ENCODE peak calls at places on chromosome 3, in five cellular contexts. One of them, this sample, is unnamed.

GRCh38 chr3:194423317-194423716 is 24.3 kb upstream of the GP5 start:
- DNase-seq in K562: no peak
- DNase-seq in HepG2: no peak
- DNase-seq in HCT116: no peak
- DNase-seq in H1: no peak
- DNase-seq in this sample: no peak

GRCh38 chr3:145015243-145015642 is 1043.6 kb downstream of the DIPK2A start:
- DNase-seq in K562: no peak
- DNase-seq in HepG2: no peak
- DNase-seq in HCT116: no peak
- DNase-seq in H1: no peak
- DNase-seq in this sample: no peak

GRCh38 chr3:56320907-56321306 is 147.4 kb downstream of the ERC2 start:
- DNase-seq in K562: no peak
- DNase-seq in HepG2: no peak
- DNase-seq in HCT116: no peak
- DNase-seq in H1: no peak
- DNase-seq in this sample: no peak

GRCh38 chr3:123884258-123884831 is at the start of gene MYLK:
- DNase-seq in K562: peak
- DNase-seq in HepG2: peak
- DNase-seq in HCT116: peak
- DNase-seq in H1: peak
- DNase-seq in this sample: no peak

GRCh38 chr3:5017953-5018531 is 38.8 kb downstream of the BHLHE40 start:
- DNase-seq in K562: peak
- DNase-seq in HepG2: no peak
- DNase-seq in HCT116: no peak
- DNase-seq in H1: no peak
- DNase-seq in this sample: no peak

GRCh38 chr3:31254483-31254882 is 278.2 kb upstream of the STT3B start:
- DNase-seq in K562: no peak
- DNase-seq in HepG2: no peak
- DNase-seq in HCT116: no peak
- DNase-seq in H1: no peak
- DNase-seq in this sample: no peak

GRCh38 chr3:135456182-135456790 is 509.2 kb upstream of the PPP2R3A start:
- DNase-seq in K562: no peak
- DNase-seq in HepG2: no peak
- DNase-seq in HCT116: no peak
- DNase-seq in H1: peak
- DNase-seq in this sample: no peak

GRCh38 chr3:184505479-184505878 is 56.1 kb upstream of the EPHB3 start:
- DNase-seq in K562: no peak
- DNase-seq in HepG2: no peak
- DNase-seq in HCT116: no peak
- DNase-seq in H1: no peak
- DNase-seq in this sample: no peak

GRCh38 chr3:46844851-46845250 is 18.4 kb downstream of the MYL3 start:
- DNase-seq in K562: no peak
- DNase-seq in HepG2: no peak
- DNase-seq in HCT116: no peak
- DNase-seq in H1: peak
- DNase-seq in this sample: no peak

GRCh38 chr3:37453393-37454391 is 279.3 kb upstream of the LRRFIP2 start:
- DNase-seq in K562: no peak
- DNase-seq in HepG2: peak
- DNase-seq in HCT116: no peak
- DNase-seq in H1: peak
- DNase-seq in this sample: no peak

GRCh38 chr3:192902481-192903023 is 15.1 kb downstream of the MB21D2 start:
- DNase-seq in K562: no peak
- DNase-seq in HepG2: no peak
- DNase-seq in HCT116: no peak
- DNase-seq in H1: no peak
- DNase-seq in this sample: no peak
- TF ChIP-seq SRF in K562: no peak
- TF ChIP-seq SRF in HepG2: no peak
- TF ChIP-seq SRF in HCT116: no peak
- TF ChIP-seq SRF in H1: no peak
- TF ChIP-seq SRF in this sample: no peak

DNA sequence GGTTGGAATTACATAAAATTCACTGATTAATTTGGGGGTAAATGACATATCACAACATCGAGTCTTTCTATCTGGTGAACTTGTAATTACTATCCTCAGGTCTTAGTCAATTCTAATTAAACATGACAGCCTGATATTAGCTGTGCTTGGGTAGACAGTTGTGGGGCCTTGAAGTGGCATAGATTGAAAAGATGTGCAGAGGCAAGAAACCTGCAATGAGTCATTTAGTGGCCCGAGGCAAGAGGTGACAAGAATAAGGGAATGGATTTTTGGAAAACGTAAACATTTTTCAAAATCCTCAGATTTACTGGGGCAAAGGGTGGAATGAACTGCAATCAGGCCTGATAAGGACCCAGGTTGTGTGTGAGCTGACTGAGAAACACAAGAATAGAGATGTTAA is 29.5 kb upstream of the ULK4 start:
- DNase-seq in K562: no peak
- DNase-seq in HepG2: no peak
- DNase-seq in HCT116: no peak
- DNase-seq in H1: no peak
- DNase-seq in this sample: no peak
- TF ChIP-seq SRF in K562: no peak
- TF ChIP-seq SRF in HepG2: no peak
- TF ChIP-seq SRF in HCT116: no peak
- TF ChIP-seq SRF in H1: no peak
- TF ChIP-seq SRF in this sample: no peak

GRCh38 chr3:30034246-30034991 is 572.0 kb upstream of the TGFBR2 start:
- DNase-seq in K562: no peak
- DNase-seq in HepG2: no peak
- DNase-seq in HCT116: no peak
- DNase-seq in H1: no peak
- DNase-seq in this sample: no peak
- TF ChIP-seq SRF in K562: no peak
- TF ChIP-seq SRF in HepG2: no peak
- TF ChIP-seq SRF in HCT116: no peak
- TF ChIP-seq SRF in H1: no peak
- TF ChIP-seq SRF in this sample: no peak

DNA sequence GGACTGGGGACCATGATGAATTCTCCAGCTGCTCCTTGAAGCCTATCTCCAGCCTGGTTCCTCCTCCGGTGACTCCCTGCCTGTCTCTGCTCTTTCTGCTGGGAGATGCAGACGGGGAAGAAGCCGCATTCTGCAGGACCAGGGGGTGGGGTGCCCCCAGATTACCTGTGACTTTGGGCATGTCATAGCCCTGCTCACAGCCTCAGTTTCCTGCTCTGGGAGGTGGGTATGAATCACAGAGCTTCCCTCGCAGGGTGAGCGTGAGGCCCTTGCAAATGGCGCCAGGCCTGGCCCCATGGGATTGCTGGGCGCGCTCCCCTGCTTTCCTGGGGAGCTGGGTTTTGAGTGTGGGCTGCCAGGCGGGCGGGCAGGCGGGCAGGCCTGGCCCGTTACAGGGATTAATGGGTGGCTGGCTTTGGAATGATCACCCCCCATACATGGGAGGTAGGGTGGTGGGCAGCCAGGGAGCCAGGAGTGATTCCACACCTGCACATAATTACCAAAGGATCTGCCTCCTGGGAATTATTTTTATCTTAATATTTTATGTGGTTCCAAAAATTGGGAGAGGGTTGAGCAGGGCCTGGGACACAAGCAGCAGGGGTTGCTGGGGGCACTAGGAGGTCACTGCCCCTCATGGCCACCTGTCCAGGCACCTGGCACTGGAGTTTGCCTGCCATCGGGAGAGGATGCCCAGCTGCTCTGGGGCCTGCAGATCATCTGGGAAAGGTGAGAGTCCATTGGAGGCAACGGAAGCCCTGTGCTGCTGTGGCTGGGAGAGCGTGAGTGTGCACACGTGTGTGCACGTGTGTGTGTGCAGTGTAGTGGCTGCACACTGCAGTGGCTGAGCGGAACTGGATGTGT is 106.8 kb downstream of the WNT7A start:
- DNase-seq in K562: no peak
- DNase-seq in HepG2: no peak
- DNase-seq in HCT116: no peak
- DNase-seq in H1: no peak
- DNase-seq in this sample: no peak
- TF ChIP-seq SRF in K562: no peak
- TF ChIP-seq SRF in HepG2: no peak
- TF ChIP-seq SRF in HCT116: no peak
- TF ChIP-seq SRF in H1: no peak
- TF ChIP-seq SRF in this sample: no peak

GRCh38 chr3:86990171-86990733 is 697 bp downstream of the VGLL3 start:
- DNase-seq in K562: no peak
- DNase-seq in HepG2: no peak
- DNase-seq in HCT116: no peak
- DNase-seq in H1: peak
- DNase-seq in this sample: no peak
- TF ChIP-seq SRF in K562: no peak
- TF ChIP-seq SRF in HepG2: no peak
- TF ChIP-seq SRF in HCT116: no peak
- TF ChIP-seq SRF in H1: no peak
- TF ChIP-seq SRF in this sample: no peak

GRCh38 chr3:114451561-114452018 is 157.8 kb downstream of the TIGIT start:
- DNase-seq in K562: no peak
- DNase-seq in HepG2: peak
- DNase-seq in HCT116: no peak
- DNase-seq in H1: no peak
- DNase-seq in this sample: no peak
- TF ChIP-seq SRF in K562: no peak
- TF ChIP-seq SRF in HepG2: no peak
- TF ChIP-seq SRF in HCT116: no peak
- TF ChIP-seq SRF in H1: no peak
- TF ChIP-seq SRF in this sample: no peak

GRCh38 chr3:63141-63845 is 133.3 kb upstream of the CHL1 start:
- DNase-seq in K562: no peak
- DNase-seq in HepG2: peak
- DNase-seq in HCT116: no peak
- DNase-seq in H1: no peak
- DNase-seq in this sample: no peak
- TF ChIP-seq SRF in K562: no peak
- TF ChIP-seq SRF in HepG2: no peak
- TF ChIP-seq SRF in HCT116: no peak
- TF ChIP-seq SRF in H1: no peak
- TF ChIP-seq SRF in this sample: no peak

GRCh38 chr3:43087249-43087776 is 18.6 kb downstream of the POMGNT2 start:
- DNase-seq in K562: no peak
- DNase-seq in HepG2: no peak
- DNase-seq in HCT116: no peak
- DNase-seq in H1: no peak
- DNase-seq in this sample: no peak
- TF ChIP-seq SRF in K562: no peak
- TF ChIP-seq SRF in HepG2: no peak
- TF ChIP-seq SRF in HCT116: no peak
- TF ChIP-seq SRF in H1: no peak
- TF ChIP-seq SRF in this sample: no peak

GRCh38 chr3:196735751-196736150 is 3.9 kb upstream of the PAK2 start:
- DNase-seq in K562: no peak
- DNase-seq in HepG2: no peak
- DNase-seq in HCT116: no peak
- DNase-seq in H1: no peak
- DNase-seq in this sample: no peak
- TF ChIP-seq SRF in K562: no peak
- TF ChIP-seq SRF in HepG2: no peak
- TF ChIP-seq SRF in HCT116: no peak
- TF ChIP-seq SRF in H1: no peak
- TF ChIP-seq SRF in this sample: no peak

DNA sequence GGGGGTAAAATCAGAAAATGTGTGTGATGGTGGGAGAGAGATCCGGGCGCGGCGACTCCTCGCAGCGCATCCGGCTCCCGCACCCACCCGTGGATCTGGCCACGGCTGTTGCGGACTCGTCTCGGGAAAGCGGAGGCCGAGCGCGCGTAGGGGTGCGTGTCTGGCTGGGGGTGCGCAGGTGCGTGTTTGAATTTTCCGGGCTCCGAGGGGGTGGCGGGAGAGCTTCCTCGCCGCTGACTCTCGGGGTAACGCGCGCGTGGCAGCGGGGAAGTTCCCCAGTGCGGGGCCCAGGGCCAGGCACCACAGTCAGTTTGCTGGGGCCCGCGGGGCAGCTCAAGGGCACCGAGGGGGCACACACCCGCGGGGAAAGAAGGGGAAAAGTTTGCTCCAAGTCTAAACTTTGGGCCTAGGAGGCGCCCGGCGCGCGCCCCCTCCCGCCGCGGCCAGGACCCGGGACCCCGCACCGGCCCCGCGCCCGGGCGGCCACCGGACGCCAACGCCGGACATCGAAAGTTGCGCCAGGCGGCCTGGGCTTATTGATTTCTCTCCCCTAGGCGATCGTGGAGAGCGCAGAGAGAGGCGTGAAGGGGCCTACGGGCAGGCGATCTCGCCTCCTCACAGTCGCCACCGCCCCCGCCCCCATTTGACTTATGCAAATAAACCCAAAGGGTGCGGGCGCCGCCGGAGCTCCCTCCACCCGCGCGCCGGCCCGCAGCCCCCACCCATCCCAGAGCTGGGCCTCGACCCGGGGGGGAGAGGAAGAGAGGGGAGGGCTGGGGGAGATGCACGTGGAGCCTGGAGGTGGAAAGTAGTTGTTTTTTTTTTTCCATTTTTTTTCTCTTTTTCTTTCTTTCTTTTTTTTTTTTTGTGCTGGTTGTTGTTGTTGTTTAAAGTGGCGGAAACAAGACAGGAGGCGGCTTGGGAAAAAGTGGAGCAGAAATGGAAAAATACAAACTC is 638 bp downstream of the FOXP1 start:
- DNase-seq in K562: peak
- DNase-seq in HepG2: peak
- DNase-seq in HCT116: no peak
- DNase-seq in H1: peak
- DNase-seq in this sample: no peak
- TF ChIP-seq SRF in K562: no peak
- TF ChIP-seq SRF in HepG2: no peak
- TF ChIP-seq SRF in HCT116: no peak
- TF ChIP-seq SRF in H1: no peak
- TF ChIP-seq SRF in this sample: no peak

This sample was measured in GM12878.